ENCODE peak calls at places on chromosome X, in eight cellular contexts. One of them, this sample, is unnamed.

GRCh38 chrX:73577368-73577767 is 14.4 kb downstream of the CHIC1 start:
- DNase-seq in HCT116: no peak
- DNase-seq in IMR-90: peak; percentile 75
- DNase-seq in adrenal gland: peak; percentile 35
- DNase-seq in transverse colon: no peak
- DNase-seq in endodermal cell: no peak
- DNase-seq in right atrium auricular region: no peak
- DNase-seq in A549: no peak
- DNase-seq in this sample: no peak

GRCh38 chrX:46165866-46166265 is 379.4 kb downstream of the ZNF674 start:
- DNase-seq in HCT116: no peak
- DNase-seq in right atrium auricular region: no peak
- DNase-seq in A549: no peak
- DNase-seq in adrenal gland: no peak
- DNase-seq in endodermal cell: no peak
- DNase-seq in transverse colon: no peak
- DNase-seq in IMR-90: no peak
- DNase-seq in this sample: no peak

GRCh38 chrX:103811858-103812257 is 20.2 kb downstream of the RAB9B start:
- DNase-seq in A549: no peak
- DNase-seq in IMR-90: no peak
- DNase-seq in endodermal cell: no peak
- DNase-seq in right atrium auricular region: no peak
- DNase-seq in transverse colon: no peak
- DNase-seq in adrenal gland: no peak
- DNase-seq in HCT116: no peak
- DNase-seq in this sample: no peak

GRCh38 chrX:68238568-68238967 is 194.7 kb downstream of the OPHN1 start:
- DNase-seq in A549: no peak
- DNase-seq in right atrium auricular region: no peak
- DNase-seq in IMR-90: no peak
- DNase-seq in adrenal gland: no peak
- DNase-seq in transverse colon: no peak
- DNase-seq in HCT116: no peak
- DNase-seq in endodermal cell: peak; percentile 79
- DNase-seq in this sample: no peak

GRCh38 chrX:28549839-28550238 is 37.4 kb upstream of the IL1RAPL1 start:
- DNase-seq in transverse colon: no peak
- DNase-seq in A549: no peak
- DNase-seq in adrenal gland: no peak
- DNase-seq in endodermal cell: no peak
- DNase-seq in HCT116: no peak
- DNase-seq in IMR-90: no peak
- DNase-seq in right atrium auricular region: no peak
- DNase-seq in this sample: no peak

GRCh38 chrX:132488819-132489255 is at the start of gene MBNL3:
- DNase-seq in IMR-90: peak; percentile 5
- DNase-seq in right atrium auricular region: peak; percentile 61
- DNase-seq in HCT116: no peak
- DNase-seq in A549: no peak
- DNase-seq in transverse colon: peak; percentile 68
- DNase-seq in endodermal cell: peak; percentile 83
- DNase-seq in adrenal gland: peak; percentile 57
- DNase-seq in this sample: no peak

GRCh38 chrX:19739683-19740082 is 147.7 kb downstream of the SH3KBP1 start:
- DNase-seq in transverse colon: peak; percentile 71
- DNase-seq in right atrium auricular region: peak; percentile 64
- DNase-seq in adrenal gland: peak; percentile 74
- DNase-seq in IMR-90: peak; percentile 73
- DNase-seq in HCT116: peak; percentile 32
- DNase-seq in endodermal cell: peak; percentile 85
- DNase-seq in A549: peak; percentile 64
- DNase-seq in this sample: peak; percentile 68

GRCh38 chrX:117977521-117977920 is 139.1 kb downstream of the KLHL13 start:
- DNase-seq in HCT116: no peak
- DNase-seq in endodermal cell: no peak
- DNase-seq in transverse colon: no peak
- DNase-seq in A549: no peak
- DNase-seq in right atrium auricular region: no peak
- DNase-seq in adrenal gland: no peak
- DNase-seq in IMR-90: peak; percentile 34
- DNase-seq in this sample: no peak

GRCh38 chrX:141724186-141724585 is 25.6 kb upstream of the SPANXD start:
- DNase-seq in transverse colon: no peak
- DNase-seq in adrenal gland: no peak
- DNase-seq in HCT116: no peak
- DNase-seq in IMR-90: no peak
- DNase-seq in A549: no peak
- DNase-seq in right atrium auricular region: no peak
- DNase-seq in endodermal cell: no peak
- DNase-seq in this sample: no peak

GRCh38 chrX:63561425-63561824 is 210.3 kb upstream of the SPIN4 start:
- DNase-seq in right atrium auricular region: no peak
- DNase-seq in adrenal gland: no peak
- DNase-seq in transverse colon: no peak
- DNase-seq in endodermal cell: no peak
- DNase-seq in A549: no peak
- DNase-seq in HCT116: no peak
- DNase-seq in IMR-90: no peak
- DNase-seq in this sample: no peak

GRCh38 chrX:143570747-143571146 is 53.5 kb upstream of the SPANXN3 start:
- DNase-seq in HCT116: no peak
- DNase-seq in right atrium auricular region: no peak
- DNase-seq in endodermal cell: no peak
- DNase-seq in adrenal gland: no peak
- DNase-seq in transverse colon: no peak
- DNase-seq in A549: no peak
- DNase-seq in IMR-90: no peak
- DNase-seq in this sample: no peak

GRCh38 chrX:46991664-46992063 is 79.4 kb downstream of the JADE3 start:
- DNase-seq in endodermal cell: peak; percentile 42
- DNase-seq in A549: no peak
- DNase-seq in HCT116: no peak
- DNase-seq in right atrium auricular region: no peak
- DNase-seq in transverse colon: no peak
- DNase-seq in IMR-90: no peak
- DNase-seq in adrenal gland: no peak
- DNase-seq in this sample: no peak

GRCh38 chrX:6472652-6473342 is 62.1 kb downstream of the VCX3A start:
- DNase-seq in adrenal gland: no peak
- DNase-seq in IMR-90: no peak
- DNase-seq in HCT116: no peak
- DNase-seq in endodermal cell: no peak
- DNase-seq in right atrium auricular region: no peak
- DNase-seq in transverse colon: no peak
- DNase-seq in A549: no peak
- DNase-seq in this sample: no peak

GRCh38 chrX:109966246-109966645 is 36.7 kb upstream of the TMEM164 start:
- DNase-seq in right atrium auricular region: no peak
- DNase-seq in A549: no peak
- DNase-seq in transverse colon: no peak
- DNase-seq in adrenal gland: peak; percentile 21
- DNase-seq in endodermal cell: no peak
- DNase-seq in IMR-90: no peak
- DNase-seq in HCT116: no peak
- DNase-seq in this sample: no peak

GRCh38 chrX:54540289-54540688 is 10.3 kb downstream of the GNL3L start:
- DNase-seq in A549: no peak
- DNase-seq in IMR-90: peak; percentile 72
- DNase-seq in endodermal cell: no peak
- DNase-seq in HCT116: no peak
- DNase-seq in adrenal gland: no peak
- DNase-seq in transverse colon: no peak
- DNase-seq in right atrium auricular region: no peak
- DNase-seq in this sample: no peak

GRCh38 chrX:13581554-13581953 is 12.2 kb downstream of the EGFL6 start:
- DNase-seq in transverse colon: no peak
- DNase-seq in IMR-90: no peak
- DNase-seq in right atrium auricular region: no peak
- DNase-seq in HCT116: no peak
- DNase-seq in A549: no peak
- DNase-seq in adrenal gland: no peak
- DNase-seq in endodermal cell: no peak
- DNase-seq in this sample: no peak

GRCh38 chrX:9656277-9656676 is 109.4 kb downstream of the GPR143 start:
- DNase-seq in A549: no peak
- DNase-seq in HCT116: no peak
- DNase-seq in transverse colon: no peak
- DNase-seq in adrenal gland: peak; percentile 27
- DNase-seq in right atrium auricular region: no peak
- DNase-seq in endodermal cell: no peak
- DNase-seq in IMR-90: peak; percentile 31
- DNase-seq in this sample: no peak

GRCh38 chrX:1403228-1403627 is 11.3 kb upstream of the SLC25A6 start:
- DNase-seq in IMR-90: no peak
- DNase-seq in right atrium auricular region: no peak
- DNase-seq in transverse colon: no peak
- DNase-seq in A549: no peak
- DNase-seq in HCT116: no peak
- DNase-seq in adrenal gland: no peak
- DNase-seq in endodermal cell: no peak
- DNase-seq in this sample: no peak

GRCh38 chrX:1398431-1399340 is 6.8 kb upstream of the SLC25A6 start:
- DNase-seq in transverse colon: no peak
- DNase-seq in A549: no peak
- DNase-seq in adrenal gland: peak; percentile 68
- DNase-seq in IMR-90: peak; percentile 16
- DNase-seq in HCT116: no peak
- DNase-seq in endodermal cell: no peak
- DNase-seq in right atrium auricular region: no peak
- DNase-seq in this sample: no peak

GRCh38 chrX:1400731-1401471 is 9.0 kb upstream of the SLC25A6 start:
- DNase-seq in transverse colon: no peak
- DNase-seq in adrenal gland: no peak
- DNase-seq in IMR-90: no peak
- DNase-seq in right atrium auricular region: no peak
- DNase-seq in A549: no peak
- DNase-seq in HCT116: peak; percentile 40
- DNase-seq in endodermal cell: peak; percentile 97
- DNase-seq in this sample: no peak

GRCh38 chrX:1400049-1400448 is 8.1 kb upstream of the SLC25A6 start:
- DNase-seq in right atrium auricular region: no peak
- DNase-seq in endodermal cell: no peak
- DNase-seq in transverse colon: no peak
- DNase-seq in adrenal gland: no peak
- DNase-seq in A549: no peak
- DNase-seq in IMR-90: no peak
- DNase-seq in HCT116: no peak
- DNase-seq in this sample: no peak

GRCh38 chrX:1401611-1402430 is 9.9 kb upstream of the SLC25A6 start:
- DNase-seq in HCT116: no peak
- DNase-seq in adrenal gland: no peak
- DNase-seq in endodermal cell: no peak
- DNase-seq in right atrium auricular region: no peak
- DNase-seq in IMR-90: no peak
- DNase-seq in transverse colon: no peak
- DNase-seq in A549: no peak
- DNase-seq in this sample: no peak
- H3K27ac ChIP-seq in HCT116: no peak overlapping the region
- H3K27ac ChIP-seq in adrenal gland: no peak overlapping the region
- H3K27ac ChIP-seq in endodermal cell: no peak overlapping the region
- H3K27ac ChIP-seq in right atrium auricular region: no peak overlapping the region
- H3K27ac ChIP-seq in IMR-90: no peak overlapping the region
- H3K27ac ChIP-seq in transverse colon: no peak overlapping the region
- H3K27ac ChIP-seq in A549: no peak overlapping the region
- H3K27ac ChIP-seq in this sample: no peak overlapping the region

GRCh38 chrX:44890247-44890646 is 17.3 kb downstream of the KDM6A start:
- DNase-seq in transverse colon: no peak
- DNase-seq in endodermal cell: no peak
- DNase-seq in right atrium auricular region: no peak
- DNase-seq in A549: no peak
- DNase-seq in IMR-90: no peak
- DNase-seq in adrenal gland: no peak
- DNase-seq in HCT116: no peak
- DNase-seq in this sample: no peak
- H3K4me1 ChIP-seq in transverse colon: no peaks in the 10 kb centered on the region
- H3K4me1 ChIP-seq in endodermal cell: no peaks in the 10 kb centered on the region
- H3K4me1 ChIP-seq in right atrium auricular region: no peaks in the 10 kb centered on the region
- H3K4me1 ChIP-seq in A549: peaks cover 7% of the 10 kb centered on the region
- H3K4me1 ChIP-seq in IMR-90: no peaks in the 10 kb centered on the region
- H3K4me1 ChIP-seq in adrenal gland: peaks cover 22% of the 10 kb centered on the region
- H3K4me1 ChIP-seq in HCT116: no peaks in the 10 kb centered on the region
- H3K4me1 ChIP-seq in this sample: no peaks in the 10 kb centered on the region

GRCh38 chrX:85112270-85112669 is 108.6 kb downstream of the APOOL start:
- DNase-seq in endodermal cell: no peak
- DNase-seq in adrenal gland: no peak
- DNase-seq in transverse colon: peak; percentile 65
- DNase-seq in IMR-90: no peak
- DNase-seq in HCT116: no peak
- DNase-seq in right atrium auricular region: no peak
- DNase-seq in A549: no peak
- DNase-seq in this sample: no peak

GRCh38 chrX:85109235-85109634 is 105.6 kb downstream of the APOOL start:
- DNase-seq in adrenal gland: peak; percentile 33
- DNase-seq in right atrium auricular region: no peak
- DNase-seq in transverse colon: no peak
- DNase-seq in IMR-90: no peak
- DNase-seq in A549: peak; percentile 7
- DNase-seq in HCT116: peak; percentile 35
- DNase-seq in endodermal cell: peak; percentile 83
- DNase-seq in this sample: no peak

GRCh38 chrX:85113746-85114145 is 110.1 kb downstream of the APOOL start:
- DNase-seq in right atrium auricular region: no peak
- DNase-seq in A549: no peak
- DNase-seq in adrenal gland: no peak
- DNase-seq in HCT116: no peak
- DNase-seq in IMR-90: no peak
- DNase-seq in transverse colon: no peak
- DNase-seq in endodermal cell: no peak
- DNase-seq in this sample: no peak

GRCh38 chrX:85114171-85114570 is 110.5 kb downstream of the APOOL start:
- DNase-seq in endodermal cell: no peak
- DNase-seq in right atrium auricular region: no peak
- DNase-seq in A549: no peak
- DNase-seq in IMR-90: no peak
- DNase-seq in HCT116: no peak
- DNase-seq in transverse colon: no peak
- DNase-seq in adrenal gland: no peak
- DNase-seq in this sample: no peak

DNA sequence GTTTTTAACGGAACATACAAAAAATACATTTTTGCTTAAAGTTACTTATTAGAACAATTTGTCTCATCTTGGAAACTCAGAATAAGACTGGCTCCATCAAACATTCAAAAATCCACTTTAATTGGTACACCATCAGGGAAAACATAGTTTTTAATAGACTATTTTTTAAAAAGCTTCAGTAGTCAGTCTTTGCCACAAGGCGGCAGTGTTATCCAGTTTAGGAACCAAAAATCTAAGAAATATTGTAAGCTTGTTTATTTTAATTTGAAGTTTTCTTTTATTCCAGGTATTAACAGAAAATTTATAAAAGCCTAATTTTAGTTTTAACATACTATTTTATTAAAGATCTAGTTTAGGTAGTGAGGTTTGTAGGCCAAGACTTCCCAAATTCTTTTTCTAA is 107.7 kb downstream of the APOOL start:
- DNase-seq in right atrium auricular region: no peak
- DNase-seq in adrenal gland: peak; percentile 32
- DNase-seq in endodermal cell: no peak
- DNase-seq in A549: no peak
- DNase-seq in transverse colon: no peak
- DNase-seq in HCT116: no peak
- DNase-seq in IMR-90: peak; percentile 5
- DNase-seq in this sample: no peak
- TF ChIP-seq CTCF in right atrium auricular region: peak; percentile 46
- TF ChIP-seq CTCF in adrenal gland: peak; percentile 52
- TF ChIP-seq CTCF in endodermal cell: peak; percentile 84
- TF ChIP-seq CTCF in A549: peak; percentile 65
- TF ChIP-seq CTCF in transverse colon: peak; percentile 54
- TF ChIP-seq CTCF in HCT116: peak; percentile 26
- TF ChIP-seq CTCF in IMR-90: peak; percentile 74
- TF ChIP-seq CTCF in this sample: peak; percentile 65

GRCh38 chrX:115892787-115893671 is 277.5 kb upstream of the AGTR2 start:
- DNase-seq in right atrium auricular region: peak; percentile 60
- DNase-seq in adrenal gland: peak; percentile 80
- DNase-seq in transverse colon: peak; percentile 81
- DNase-seq in A549: no peak
- DNase-seq in endodermal cell: peak; percentile 86
- DNase-seq in IMR-90: peak; percentile 54
- DNase-seq in HCT116: peak; percentile 40
- DNase-seq in this sample: no peak
- H3K27ac ChIP-seq in right atrium auricular region: no peak overlapping the region
- H3K27ac ChIP-seq in adrenal gland: peak overlapping the region; percentile 52
- H3K27ac ChIP-seq in transverse colon: peak overlapping the region; percentile 76
- H3K27ac ChIP-seq in A549: no peak overlapping the region
- H3K27ac ChIP-seq in endodermal cell: no peak overlapping the region
- H3K27ac ChIP-seq in IMR-90: no peak overlapping the region
- H3K27ac ChIP-seq in HCT116: peak overlapping the region; percentile 29
- H3K27ac ChIP-seq in this sample: peak overlapping the region; percentile 52

This sample was measured in ascending aorta.